ENCODE peak calls at places on chromosomes 12 and 14, in five cellular contexts. One of them, this sample, is unnamed.

GRCh38 chr12:122067966-122068365 is 10.6 kb upstream of the MLXIP start:
- DNase-seq in hepatic stellate cell: peak; percentile 75
- DNase-seq in T-cell: no peak
- DNase-seq in hippocampal formation: no peak
- DNase-seq in activated CD4-positive, alpha-beta T cell treated with anti-CD3 and anti-CD28 coated beads, Interleukin-2, amount 10 ng/mL, durations not matched to agents 7 days and 5 days: peak; percentile 70
- DNase-seq in this sample: no peak

GRCh38 chr12:14931359-14931758 is 7.0 kb downstream of the ERP27 start:
- DNase-seq in activated CD4-positive, alpha-beta T cell treated with anti-CD3 and anti-CD28 coated beads, Interleukin-2, amount 10 ng/mL, durations not matched to agents 7 days and 5 days: no peak
- DNase-seq in T-cell: no peak
- DNase-seq in hepatic stellate cell: no peak
- DNase-seq in hippocampal formation: no peak
- DNase-seq in this sample: no peak

GRCh38 chr12:124852329-124852831 is 11.3 kb downstream of the SCARB1 start:
- DNase-seq in T-cell: no peak
- DNase-seq in hepatic stellate cell: no peak
- DNase-seq in activated CD4-positive, alpha-beta T cell treated with anti-CD3 and anti-CD28 coated beads, Interleukin-2, amount 10 ng/mL, durations not matched to agents 7 days and 5 days: peak; percentile 10
- DNase-seq in hippocampal formation: peak; percentile 46
- DNase-seq in this sample: peak; percentile 83

GRCh38 chr12:56004211-56004610 is 7.1 kb downstream of the SUOX start:
- DNase-seq in hippocampal formation: no peak
- DNase-seq in activated CD4-positive, alpha-beta T cell treated with anti-CD3 and anti-CD28 coated beads, Interleukin-2, amount 10 ng/mL, durations not matched to agents 7 days and 5 days: no peak
- DNase-seq in hepatic stellate cell: no peak
- DNase-seq in T-cell: no peak
- DNase-seq in this sample: no peak

GRCh38 chr12:92977326-92977725 is 48.2 kb upstream of the EEA1 start:
- DNase-seq in hepatic stellate cell: no peak
- DNase-seq in hippocampal formation: no peak
- DNase-seq in activated CD4-positive, alpha-beta T cell treated with anti-CD3 and anti-CD28 coated beads, Interleukin-2, amount 10 ng/mL, durations not matched to agents 7 days and 5 days: peak; percentile 12
- DNase-seq in T-cell: no peak
- DNase-seq in this sample: no peak

GRCh38 chr14:36450550-36450949 is 69.5 kb downstream of the NKX2-1 start:
- DNase-seq in hippocampal formation: no peak
- DNase-seq in activated CD4-positive, alpha-beta T cell treated with anti-CD3 and anti-CD28 coated beads, Interleukin-2, amount 10 ng/mL, durations not matched to agents 7 days and 5 days: no peak
- DNase-seq in T-cell: no peak
- DNase-seq in hepatic stellate cell: no peak
- DNase-seq in this sample: no peak

GRCh38 chr12:96886998-96887677 is 19.9 kb upstream of the NEDD1 start:
- DNase-seq in T-cell: no peak
- DNase-seq in hippocampal formation: peak; percentile 11
- DNase-seq in hepatic stellate cell: no peak
- DNase-seq in activated CD4-positive, alpha-beta T cell treated with anti-CD3 and anti-CD28 coated beads, Interleukin-2, amount 10 ng/mL, durations not matched to agents 7 days and 5 days: no peak
- DNase-seq in this sample: no peak

GRCh38 chr12:31245822-31246469 is 80.0 kb downstream of the SINHCAF start:
- DNase-seq in hepatic stellate cell: no peak
- DNase-seq in activated CD4-positive, alpha-beta T cell treated with anti-CD3 and anti-CD28 coated beads, Interleukin-2, amount 10 ng/mL, durations not matched to agents 7 days and 5 days: no peak
- DNase-seq in hippocampal formation: no peak
- DNase-seq in T-cell: no peak
- DNase-seq in this sample: no peak

GRCh38 chr12:52223411-52224039 is 9.5 kb upstream of the KRT7 start:
- DNase-seq in hepatic stellate cell: no peak
- DNase-seq in activated CD4-positive, alpha-beta T cell treated with anti-CD3 and anti-CD28 coated beads, Interleukin-2, amount 10 ng/mL, durations not matched to agents 7 days and 5 days: no peak
- DNase-seq in hippocampal formation: no peak
- DNase-seq in T-cell: no peak
- DNase-seq in this sample: no peak

GRCh38 chr12:21751517-21751916 is 23.0 kb downstream of the KCNJ8 start:
- DNase-seq in T-cell: no peak
- DNase-seq in hippocampal formation: no peak
- DNase-seq in hepatic stellate cell: peak; percentile 10
- DNase-seq in activated CD4-positive, alpha-beta T cell treated with anti-CD3 and anti-CD28 coated beads, Interleukin-2, amount 10 ng/mL, durations not matched to agents 7 days and 5 days: no peak
- DNase-seq in this sample: no peak

GRCh38 chr12:115449526-115449925 is 765.6 kb upstream of the TBX3 start:
- DNase-seq in activated CD4-positive, alpha-beta T cell treated with anti-CD3 and anti-CD28 coated beads, Interleukin-2, amount 10 ng/mL, durations not matched to agents 7 days and 5 days: no peak
- DNase-seq in hippocampal formation: no peak
- DNase-seq in hepatic stellate cell: no peak
- DNase-seq in T-cell: no peak
- DNase-seq in this sample: no peak

GRCh38 chr14:38958589-38958988 is 144.4 kb downstream of the SEC23A start:
- DNase-seq in activated CD4-positive, alpha-beta T cell treated with anti-CD3 and anti-CD28 coated beads, Interleukin-2, amount 10 ng/mL, durations not matched to agents 7 days and 5 days: no peak
- DNase-seq in hippocampal formation: no peak
- DNase-seq in hepatic stellate cell: no peak
- DNase-seq in T-cell: no peak
- DNase-seq in this sample: no peak

GRCh38 chr12:51954465-51955361 is 3.2 kb downstream of the ACVR1B start:
- DNase-seq in activated CD4-positive, alpha-beta T cell treated with anti-CD3 and anti-CD28 coated beads, Interleukin-2, amount 10 ng/mL, durations not matched to agents 7 days and 5 days: no peak
- DNase-seq in hepatic stellate cell: no peak
- DNase-seq in hippocampal formation: no peak
- DNase-seq in T-cell: no peak
- DNase-seq in this sample: no peak

GRCh38 chr12:119781804-119782203 is 95.3 kb downstream of the CIT start:
- DNase-seq in hepatic stellate cell: no peak
- DNase-seq in hippocampal formation: no peak
- DNase-seq in T-cell: no peak
- DNase-seq in activated CD4-positive, alpha-beta T cell treated with anti-CD3 and anti-CD28 coated beads, Interleukin-2, amount 10 ng/mL, durations not matched to agents 7 days and 5 days: no peak
- DNase-seq in this sample: no peak

GRCh38 chr12:112676526-112676925 is 115.0 kb upstream of the RPH3A start:
- DNase-seq in activated CD4-positive, alpha-beta T cell treated with anti-CD3 and anti-CD28 coated beads, Interleukin-2, amount 10 ng/mL, durations not matched to agents 7 days and 5 days: no peak
- DNase-seq in T-cell: no peak
- DNase-seq in hepatic stellate cell: no peak
- DNase-seq in hippocampal formation: no peak
- DNase-seq in this sample: no peak

GRCh38 chr12:28905220-28905940 is 243.7 kb upstream of the FAR2 start:
- DNase-seq in activated CD4-positive, alpha-beta T cell treated with anti-CD3 and anti-CD28 coated beads, Interleukin-2, amount 10 ng/mL, durations not matched to agents 7 days and 5 days: no peak
- DNase-seq in hepatic stellate cell: no peak
- DNase-seq in T-cell: no peak
- DNase-seq in hippocampal formation: no peak
- DNase-seq in this sample: no peak

GRCh38 chr12:93336344-93336743 is 41.4 kb upstream of the NUDT4 start:
- DNase-seq in T-cell: no peak
- DNase-seq in activated CD4-positive, alpha-beta T cell treated with anti-CD3 and anti-CD28 coated beads, Interleukin-2, amount 10 ng/mL, durations not matched to agents 7 days and 5 days: no peak
- DNase-seq in hepatic stellate cell: peak; percentile 18
- DNase-seq in hippocampal formation: no peak
- DNase-seq in this sample: no peak

GRCh38 chr14:65588426-65589140 is 176.1 kb downstream of the FUT8 start:
- DNase-seq in hippocampal formation: no peak
- DNase-seq in hepatic stellate cell: no peak
- DNase-seq in T-cell: no peak
- DNase-seq in activated CD4-positive, alpha-beta T cell treated with anti-CD3 and anti-CD28 coated beads, Interleukin-2, amount 10 ng/mL, durations not matched to agents 7 days and 5 days: no peak
- DNase-seq in this sample: no peak

This sample was measured in lower lobe of right lung.